ENCODE peak calls at places on chromosomes 12 and 14, in four cellular contexts. P is body of pancreas, J is cardiac fibroblast, F is AG04450. Q is an unnamed sample.
A peak's percentile ranks its signal among the peaks of the same experiment; 100 is the strongest.

GRCh38 chr12:131726-132465 is 65.3 kb downstream of the IQSEC3 start:
- DNase-seq in F (no peak), P (no peak), J (no peak), Q (no peak)

GRCh38 chr14:76782115-76782884 is 21.0 kb downstream of the VASH1 start:
- DNase-seq in F (no peak), J (no peak), P (no peak), Q (no peak)

GRCh38 chr12:111024205-111024794 is 103.9 kb upstream of the MYL2 start:
- DNase-seq in J (peak; percentile 47), F (no peak), P (peak; percentile 55), Q (no peak)

GRCh38 chr14:69090187-69090789 is 62.6 kb downstream of the DCAF5 start:
- DNase-seq in F (no peak), J (peak; percentile 61), P (peak; percentile 54), Q (no peak)

GRCh38 chr12:116849216-116849615 is 32.0 kb downstream of the HRK start:
- DNase-seq in J (no peak), P (no peak), F (no peak), Q (no peak)

GRCh38 chr12:117155278-117156060 is 34.8 kb downstream of the FBXO21 start:
- DNase-seq in J (peak; percentile 46), F (no peak), P (peak; percentile 87), Q (peak; percentile 7)

GRCh38 chr12:102300824-102301461 is 103.3 kb upstream of the PMCH start:
- DNase-seq in J (peak; percentile 64), P (peak; percentile 44), F (no peak), Q (peak; percentile 41)

GRCh38 chr12:123150804-123151678 is at the start of gene PITPNM2:
- DNase-seq in F (no peak), P (peak; percentile 65), J (peak; percentile 47), Q (no peak)

GRCh38 chr12:34625116-34625515 is 602.8 kb downstream of the ALG10 start:
- DNase-seq in F (no peak), P (no peak), J (peak; percentile 31), Q (no peak)

GRCh38 chr12:62632521-62632920 is 165.9 kb downstream of the MON2 start:
- DNase-seq in P (peak; percentile 20), F (no peak), J (peak; percentile 32), Q (no peak)

GRCh38 chr14:102304611-102305506 is at the start of gene MOK:
- DNase-seq in P (peak; percentile 97), J (peak; percentile 98), F (peak; percentile 92), Q (peak; percentile 94)

GRCh38 chr12:22255097-22255496 is 79.4 kb downstream of the ST8SIA1 start:
- DNase-seq in F (no peak), J (no peak), P (no peak), Q (no peak)

GRCh38 chr14:75229923-75230792 is 48.5 kb upstream of the FOS start:
- DNase-seq in J (peak; percentile 74), P (peak; percentile 49), F (no peak), Q (no peak)

GRCh38 chr12:31650927-31651326 is 8.6 kb upstream of the ETFBKMT start:
- DNase-seq in F (no peak), P (peak; percentile 55), J (no peak), Q (no peak)

GRCh38 chr12:97169922-97170321 is 262.9 kb downstream of the NEDD1 start:
- DNase-seq in P (no peak), J (no peak), F (no peak), Q (no peak)

GRCh38 chr14:58876613-58877012 is 238.9 kb downstream of the DACT1 start:
- DNase-seq in J (peak; percentile 70), P (no peak), F (no peak), Q (no peak)

GRCh38 chr14:104602933-104603325 is 1.6 kb downstream of the TMEM179 start:
- DNase-seq in J (no peak), P (no peak), F (no peak), Q (no peak)

GRCh38 chr14:72680853-72681640 is 212.9 kb downstream of the DPF3 start:
- DNase-seq in J (no peak), P (no peak), F (no peak), Q (no peak)

GRCh38 chr12:53456654-53457366 is 4.9 kb downstream of the PCBP2 start:
- DNase-seq in F (no peak), P (no peak), J (no peak), Q (no peak)

GRCh38 chr12:67068773-67069450 is 200.2 kb upstream of the CAND1 start:
- DNase-seq in P (peak; percentile 61), J (peak; percentile 13), F (peak; percentile 1), Q (no peak)

GRCh38 chr14:57578427-57579220 is 85.0 kb upstream of the CCDC198 start:
- DNase-seq in J (no peak), P (no peak), F (no peak), Q (no peak)

GRCh38 chr14:88098128-88098527 is 93.2 kb downstream of the GPR65 start:
- DNase-seq in P (no peak), F (no peak), J (no peak), Q (no peak)

GRCh38 chr12:22018860-22019259 is 27.2 kb upstream of the CMAS start:
- DNase-seq in J (peak; percentile 35), F (no peak), P (no peak), Q (no peak)

GRCh38 chr12:12965836-12966235 is 13.9 kb upstream of the GPRC5D start:
- DNase-seq in J (no peak), P (no peak), F (no peak), Q (no peak)

GRCh38 chr12:129911437-129912049 is 7.7 kb upstream of the TMEM132D start:
- DNase-seq in J (peak; percentile 27), P (peak; percentile 63), F (no peak), Q (no peak)

GRCh38 chr12:80813820-80814219 is 97.1 kb downstream of the MYF5 start:
- DNase-seq in J (no peak), F (no peak), P (no peak), Q (no peak)

GRCh38 chr12:22173154-22173553 is 127.1 kb downstream of the CMAS start:
- DNase-seq in F (no peak), P (no peak), J (no peak), Q (no peak)

GRCh38 chr12:66066071-66066928 is 64.2 kb downstream of the LLPH start:
- DNase-seq in J (peak; percentile 22), F (peak; percentile 59), P (no peak), Q (peak; percentile 83)

GRCh38 chr12:82400819-82401218 is 42.5 kb downstream of the METTL25 start:
- DNase-seq in P (no peak), J (no peak), F (no peak), Q (no peak)

GRCh38 chr12:32455607-32456063 is 56.3 kb downstream of the FGD4 start:
- DNase-seq in P (peak; percentile 56), F (peak; percentile 33), J (peak; percentile 93), Q (peak; percentile 40)

GRCh38 chr14:100223332-100224171 is 15.4 kb upstream of the YY1 start:
- DNase-seq in P (no peak), J (no peak), F (no peak), Q (no peak)

GRCh38 chr12:63916561-63917476 is 72.3 kb downstream of the SRGAP1 start:
- DNase-seq in F (no peak), P (no peak), J (peak; percentile 75), Q (no peak)

GRCh38 chr14:52175982-52176502 is 91.5 kb upstream of the PTGDR start:
- DNase-seq in J (no peak), P (peak; percentile 14), F (no peak), Q (no peak)

GRCh38 chr12:108815875-108816594 is 41.3 kb downstream of the SSH1 start:
- DNase-seq in P (no peak), J (peak; percentile 49), F (no peak), Q (no peak)

GRCh38 chr14:81127785-81128184 is 93.0 kb downstream of the GTF2A1 start:
- DNase-seq in F (no peak), J (peak; percentile 33), P (no peak), Q (no peak)

GRCh38 chr12:49642370-49642802 is 19.0 kb downstream of the PRPF40B start:
- DNase-seq in J (no peak), P (no peak), F (no peak), Q (no peak)

GRCh38 chr14:90704362-90705051 is 111.7 kb downstream of the TTC7B start:
- DNase-seq in J (peak; percentile 27), F (no peak), P (no peak), Q (no peak)

GRCh38 chr12:11794311-11794710 is 144.8 kb downstream of the ETV6 start:
- DNase-seq in F (no peak), P (no peak), J (no peak), Q (no peak)

GRCh38 chr12:111753144-111753881 is 13.4 kb upstream of the ALDH2 start:
- DNase-seq in P (peak; percentile 81), J (peak; percentile 59), F (peak; percentile 39), Q (peak; percentile 48)

GRCh38 chr14:101626331-101626730 is 65.0 kb downstream of the DIO3 start:
- DNase-seq in P (no peak), F (no peak), J (no peak), Q (no peak)

DNA sequence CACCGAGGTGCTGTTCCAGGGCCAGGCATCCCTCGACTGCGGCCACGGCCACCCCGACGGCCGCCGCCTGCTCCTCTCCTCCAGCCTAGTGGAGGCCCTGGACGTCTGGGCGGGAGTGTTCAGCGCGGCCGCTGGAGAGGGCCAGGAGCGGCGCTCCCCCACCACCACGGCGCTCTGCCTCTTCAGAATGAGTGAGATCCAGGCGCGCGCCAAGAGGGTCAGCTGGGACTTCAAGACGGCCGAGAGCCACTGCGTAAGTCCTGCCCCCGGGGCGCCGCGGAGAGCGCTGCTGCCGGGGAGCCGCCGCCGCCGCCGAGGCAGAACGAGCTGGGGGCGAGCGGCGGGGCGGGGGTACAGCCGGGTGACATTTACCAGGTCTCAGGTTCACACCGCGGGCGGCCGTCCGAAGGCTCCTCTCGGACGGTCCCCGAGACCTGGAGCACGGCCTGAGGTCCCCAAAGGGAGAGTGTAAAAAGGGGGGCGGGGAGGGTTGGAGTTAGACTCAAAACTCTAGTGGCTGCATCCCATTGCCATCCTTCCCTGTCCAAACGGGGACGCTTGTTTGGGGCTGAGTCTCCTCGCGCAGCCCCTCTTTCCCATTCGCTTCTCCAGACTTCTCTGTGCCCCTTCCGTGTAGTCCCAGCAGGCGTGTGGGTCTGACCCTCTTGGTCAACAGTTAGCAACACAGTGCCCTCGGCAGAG is 1.6 kb downstream of the PLXNC1 start:
- DNase-seq in P (peak; percentile 33), J (peak; percentile 22), F (no peak), Q (no peak)
- H3K4me3 ChIP-seq in P (peak overlapping the region; percentile 15), J (peak overlapping the region; percentile 14), F (peak overlapping the region; percentile 57), Q (peak overlapping the region; percentile 36)

GRCh38 chr14:94998110-94998509 is 159.2 kb downstream of the DICER1 start:
- DNase-seq in P (no peak), F (no peak), J (no peak), Q (no peak)
- TF ChIP-seq CTCF in P (no peak), F (no peak), J (no peak), Q (no peak)

GRCh38 chr12:57112492-57113294 is 1.5 kb upstream of the STAT6 start:
- DNase-seq in J (no peak), P (no peak), F (no peak), Q (no peak)
- H3K4me3 ChIP-seq in J (peak overlapping the region; percentile 20), P (no peak overlapping the region), F (peak overlapping the region; percentile 87), Q (peak overlapping the region; percentile 79)

DNA sequence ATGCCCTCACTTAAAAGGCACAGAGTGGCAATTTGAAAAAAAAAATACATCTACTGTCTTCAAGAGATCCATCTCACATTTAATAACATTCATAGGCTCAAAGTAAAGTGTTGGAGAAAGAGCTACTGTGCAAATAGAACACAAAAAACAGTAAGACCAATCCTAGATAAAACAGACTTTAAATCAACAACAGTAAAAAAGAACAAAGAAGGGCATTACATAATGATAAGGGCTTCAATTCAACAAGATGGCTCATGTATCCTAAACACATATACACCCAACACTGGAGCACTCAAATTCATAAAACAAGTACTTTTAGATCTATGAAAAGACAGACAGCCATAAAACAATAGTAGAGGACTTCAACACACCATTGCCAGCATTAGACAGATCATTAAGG is 93.6 kb upstream of the PCED1B start:
- DNase-seq in F (no peak), J (no peak), P (no peak), Q (no peak)
- TF ChIP-seq CTCF in F (no peak), J (no peak), P (no peak), Q (no peak)

Q was measured in HFF-Myc.